ENCODE peak calls at places on chromosomes 1 and 21, in six cellular contexts. O, W, K, A, G and D are unnamed samples.
A peak's percentile ranks its signal among the peaks of the same experiment; 100 is the strongest.

GRCh38 chr1:25486602-25487001 is 55.9 kb downstream of the MACO1 start:
- DNase-seq in O (peak; percentile 76), W (no peak), K (no peak), A (peak; percentile 16), G (peak; percentile 16), D (no peak)

GRCh38 chr1:220887202-220887867 is 8.1 kb downstream of the HLX start:
- DNase-seq in O (peak; percentile 85), W (no peak), K (no peak), A (no peak), G (no peak), D (no peak)

GRCh38 chr1:30052178-30052577 is 671.2 kb downstream of the MATN1 start:
- DNase-seq in O (no peak), W (no peak), K (no peak), A (no peak), G (no peak), D (no peak)

GRCh38 chr21:33931799-33932390 is 16.3 kb upstream of the ATP5PO start:
- DNase-seq in O (no peak), W (no peak), K (no peak), A (no peak), G (peak; percentile 25), D (no peak)

GRCh38 chr1:30477588-30477987 is 245.8 kb downstream of the MATN1 start:
- DNase-seq in O (no peak), W (no peak), K (no peak), A (no peak), G (no peak), D (no peak)

GRCh38 chr1:244496186-244496585 is 35.1 kb downstream of the CATSPERE start:
- DNase-seq in O (peak; percentile 77), W (peak; percentile 66), K (no peak), A (peak; percentile 23), G (no peak), D (no peak)

GRCh38 chr21:24217141-24217540 is 1390.1 kb downstream of the MRPL39 start:
- DNase-seq in O (no peak), W (no peak), K (no peak), A (no peak), G (no peak), D (no peak)

GRCh38 chr1:178189814-178190213 is 95.9 kb downstream of the RASAL2 start:
- DNase-seq in O (peak; percentile 85), W (no peak), K (no peak), A (no peak), G (peak; percentile 44), D (no peak)

GRCh38 chr21:34836103-34836932 is 167.5 kb downstream of the CLIC6 start:
- DNase-seq in O (peak; percentile 43), W (peak; percentile 96), K (peak; percentile 59), A (peak; percentile 94), G (peak; percentile 100), D (no peak)

GRCh38 chr1:235093013-235093618 is 35.5 kb downstream of the TOMM20 start:
- DNase-seq in O (peak; percentile 91), W (no peak), K (no peak), A (no peak), G (peak; percentile 38), D (peak; percentile 16)

GRCh38 chr1:226287587-226287986 is 21.4 kb downstream of the LIN9 start:
- DNase-seq in O (no peak), W (no peak), K (no peak), A (no peak), G (no peak), D (no peak)

GRCh38 chr1:226490441-226490809 is 58.1 kb upstream of the STUM start:
- DNase-seq in O (no peak), W (no peak), K (no peak), A (no peak), G (no peak), D (no peak)

GRCh38 chr1:211579434-211580302 is 707 bp upstream of the SLC30A1 start:
- DNase-seq in O (no peak), W (peak; percentile 57), K (no peak), A (no peak), G (peak; percentile 65), D (peak; percentile 46)

GRCh38 chr1:207314836-207315235 is 6.6 kb upstream of the CD55 start:
- DNase-seq in O (no peak), W (no peak), K (no peak), A (no peak), G (no peak), D (no peak)

GRCh38 chr1:72412286-72412685 is 129.9 kb upstream of the NEGR1 start:
- DNase-seq in O (no peak), W (no peak), K (no peak), A (peak; percentile 91), G (peak; percentile 47), D (no peak)

GRCh38 chr1:223702735-223703667 is 9.3 kb upstream of the CAPN2 start:
- DNase-seq in O (peak; percentile 59), W (peak; percentile 88), K (peak; percentile 23), A (peak; percentile 59), G (peak; percentile 82), D (no peak)

GRCh38 chr1:160400646-160401486 is 502 bp downstream of the VANGL2 start:
- DNase-seq in O (peak; percentile 67), W (no peak), K (peak; percentile 17), A (no peak), G (no peak), D (no peak)

GRCh38 chr1:65389296-65389695 is 31.2 kb upstream of the LEPR start:
- DNase-seq in O (no peak), W (no peak), K (no peak), A (peak; percentile 23), G (no peak), D (no peak)

GRCh38 chr1:30169269-30169668 is 554.1 kb downstream of the MATN1 start:
- DNase-seq in O (no peak), W (no peak), K (no peak), A (no peak), G (no peak), D (no peak)

GRCh38 chr21:44510508-44511218 is 29.3 kb downstream of the KRTAP10-1 start:
- DNase-seq in O (peak; percentile 92), W (no peak), K (peak; percentile 83), A (peak; percentile 56), G (peak; percentile 25), D (peak; percentile 22)

GRCh38 chr1:106768501-106768900 is 288.0 kb upstream of the PRMT6 start:
- DNase-seq in O (no peak), W (peak; percentile 53), K (no peak), A (peak; percentile 61), G (no peak), D (no peak)

GRCh38 chr1:232033285-232033684 is 406.7 kb downstream of the DISC1 start:
- DNase-seq in O (peak; percentile 68), W (no peak), K (no peak), A (no peak), G (no peak), D (no peak)

GRCh38 chr1:241531195-241532172 is 694 bp upstream of the KMO start:
- DNase-seq in O (no peak), W (peak; percentile 76), K (no peak), A (peak; percentile 74), G (peak; percentile 76), D (peak; percentile 87)

GRCh38 chr1:30950700-30951099 is 42.1 kb upstream of the SDC3 start:
- DNase-seq in O (no peak), W (no peak), K (no peak), A (no peak), G (no peak), D (no peak)

GRCh38 chr1:151535326-151536271 is 4.5 kb upstream of the TUFT1 start:
- DNase-seq in O (peak; percentile 61), W (no peak), K (no peak), A (no peak), G (peak; percentile 77), D (no peak)

GRCh38 chr1:100631015-100631521 is 88.5 kb upstream of the VCAM1 start:
- DNase-seq in O (no peak), W (peak; percentile 91), K (no peak), A (peak; percentile 90), G (peak; percentile 99), D (peak; percentile 72)

GRCh38 chr1:165737196-165737595 is 31.5 kb downstream of the TMCO1 start:
- DNase-seq in O (no peak), W (no peak), K (no peak), A (no peak), G (peak; percentile 3), D (no peak)

GRCh38 chr1:110956586-110956985 is 7.1 kb downstream of the LRIF1 start:
- DNase-seq in O (no peak), W (no peak), K (no peak), A (no peak), G (no peak), D (no peak)

GRCh38 chr1:41557751-41558455 is 73.4 kb upstream of the EDN2 start:
- DNase-seq in O (no peak), W (no peak), K (peak; percentile 1), A (no peak), G (no peak), D (no peak)